ENCODE peak calls at places on chromosomes 5 and 9, in seven cellular contexts. F is upper lobe of right lung; E is H9; B is activated effector memory CD4-positive, alpha-beta T cell treated with Interleukin-2 at 50 U/mL for 16 hours; H is activated CD4-positive, alpha-beta T cell treated with anti-CD3 and anti-CD28 coated beads, Interleukin-2, amount 50 U/mL, for 1 hour; W is kidney tubule cell; S is adrenal gland. L is an unnamed sample.

GRCh38 chr5:171444582-171444981 is 25.1 kb downstream of the FGF18 start:
- DNase-seq in F (no peak), E (no peak), B (no peak), H (no peak), W (peak), S (no peak), L (no peak)

GRCh38 chr5:143398451-143399237 is 4.8 kb downstream of the NR3C1 start:
- DNase-seq in F (no peak), E (no peak), B (no peak), H (no peak), W (no peak), S (no peak), L (no peak)

GRCh38 chr9:10238087-10238486 is 374.7 kb downstream of the PTPRD start:
- DNase-seq in F (no peak), E (no peak), B (no peak), H (no peak), W (no peak), S (no peak), L (no peak)

GRCh38 chr9:137547687-137548543 is 2.3 kb downstream of the PNPLA7 start:
- DNase-seq in F (no peak), E (no peak), B (no peak), H (no peak), W (no peak), S (no peak), L (no peak)

GRCh38 chr9:101469026-101469425 is 33.5 kb upstream of the ALDOB start:
- DNase-seq in F (no peak), E (no peak), B (no peak), H (no peak), W (peak), S (no peak), L (no peak)

GRCh38 chr5:134525687-134526482 is 415 bp downstream of the JADE2 start:
- DNase-seq in F (peak), E (peak), B (peak), H (peak), W (peak), S (peak), L (peak)

GRCh38 chr9:35743880-35744518 is 5.0 kb downstream of the GBA2 start:
- DNase-seq in F (no peak), E (no peak), B (no peak), H (no peak), W (no peak), S (peak), L (no peak)

GRCh38 chr5:95689680-95690079 is 6.9 kb upstream of the SPATA9 start:
- DNase-seq in F (no peak), E (no peak), B (no peak), H (no peak), W (no peak), S (no peak), L (no peak)

GRCh38 chr5:58258984-58259684 is 200.8 kb downstream of the PLK2 start:
- DNase-seq in F (no peak), E (no peak), B (no peak), H (no peak), W (peak), S (no peak), L (no peak)

GRCh38 chr9:124411514-124412227 is 3.6 kb downstream of the PSMB7 start:
- DNase-seq in F (no peak), E (no peak), B (no peak), H (no peak), W (peak), S (no peak), L (no peak)

GRCh38 chr5:150625164-150625535 is 15.3 kb upstream of the SYNPO start:
- DNase-seq in F (peak), E (no peak), B (no peak), H (no peak), W (no peak), S (peak), L (no peak)

GRCh38 chr9:123355761-123356520 is at the start of gene CRB2:
- DNase-seq in F (no peak), E (peak), B (no peak), H (no peak), W (no peak), S (no peak), L (no peak)

GRCh38 chr9:13942695-13943094 is 371.2 kb downstream of the NFIB start:
- DNase-seq in F (no peak), E (no peak), B (no peak), H (no peak), W (peak), S (no peak), L (no peak)

GRCh38 chr5:998975-999501 is 9.6 kb upstream of the NKD2 start:
- DNase-seq in F (peak), E (no peak), B (no peak), H (no peak), W (no peak), S (peak), L (no peak)

GRCh38 chr9:36762958-36763357 is 190.3 kb downstream of the MELK start:
- DNase-seq in F (no peak), E (peak), B (no peak), H (no peak), W (no peak), S (no peak), L (no peak)

GRCh38 chr5:176870110-176870591 is 29.0 kb downstream of the HK3 start:
- DNase-seq in F (no peak), E (peak), B (no peak), H (no peak), W (peak), S (peak), L (no peak)

GRCh38 chr5:141843156-141843927 is 34.9 kb downstream of the PCDH1 start:
- DNase-seq in F (no peak), E (peak), B (no peak), H (no peak), W (peak), S (no peak), L (no peak)

GRCh38 chr5:17379188-17379951 is 118.7 kb upstream of the TAF11L2 start:
- DNase-seq in F (no peak), E (no peak), B (no peak), H (no peak), W (no peak), S (no peak), L (no peak)

GRCh38 chr9:131738293-131738692 is 1.6 kb downstream of the RAPGEF1 start:
- DNase-seq in F (no peak), E (no peak), B (no peak), H (no peak), W (no peak), S (no peak), L (no peak)

GRCh38 chr5:147892696-147893296 is 13.5 kb downstream of the C5orf46 start:
- DNase-seq in F (no peak), E (peak), B (no peak), H (no peak), W (no peak), S (no peak), L (no peak)

GRCh38 chr5:164484948-164485347 is 979.5 kb downstream of the MAT2B start:
- DNase-seq in F (no peak), E (no peak), B (no peak), H (no peak), W (no peak), S (no peak), L (no peak)

GRCh38 chr5:107705390-107706014 is 34.8 kb upstream of the EFNA5 start:
- DNase-seq in F (no peak), E (no peak), B (no peak), H (no peak), W (peak), S (no peak), L (no peak)

GRCh38 chr9:127118597-127119318 is 3.7 kb downstream of the ANGPTL2 start:
- DNase-seq in F (no peak), E (no peak), B (no peak), H (no peak), W (no peak), S (no peak), L (no peak)

GRCh38 chr5:403995-404394 is 39.0 kb upstream of the EXOC3 start:
- DNase-seq in F (peak), E (no peak), B (no peak), H (no peak), W (no peak), S (no peak), L (no peak)